ENCODE peak calls at places on chromosomes 13 and 19, in six cellular contexts. One of them, this sample, is unnamed. For H3K36me3, the result is how much of the 10 kb centered on the place peaks cover.

GRCh38 chr19:31578326-31578725 is 229.1 kb upstream of the TSHZ3 start:
- DNase-seq in PC-3: no peak
- DNase-seq in cardiac muscle cell: no peak
- DNase-seq in body of pancreas: no peak
- DNase-seq in colonic mucosa: no peak
- DNase-seq in tibial artery: no peak
- DNase-seq in this sample: peak

GRCh38 chr19:18006895-18007604 is 920 bp upstream of the ARRDC2 start:
- DNase-seq in body of pancreas: peak
- DNase-seq in colonic mucosa: peak
- DNase-seq in PC-3: peak
- DNase-seq in cardiac muscle cell: peak
- DNase-seq in tibial artery: peak
- DNase-seq in this sample: peak

GRCh38 chr13:48241651-48242050 is 8.6 kb downstream of the ITM2B start:
- DNase-seq in PC-3: no peak
- DNase-seq in colonic mucosa: no peak
- DNase-seq in cardiac muscle cell: no peak
- DNase-seq in body of pancreas: no peak
- DNase-seq in tibial artery: no peak
- DNase-seq in this sample: no peak

GRCh38 chr13:43132228-43132627 is 108.8 kb downstream of the DNAJC15 start:
- DNase-seq in body of pancreas: peak
- DNase-seq in tibial artery: no peak
- DNase-seq in cardiac muscle cell: peak
- DNase-seq in PC-3: peak
- DNase-seq in colonic mucosa: peak
- DNase-seq in this sample: no peak

GRCh38 chr13:83085186-83085900 is 796.9 kb downstream of the SLITRK1 start:
- DNase-seq in body of pancreas: no peak
- DNase-seq in cardiac muscle cell: peak
- DNase-seq in PC-3: peak
- DNase-seq in tibial artery: no peak
- DNase-seq in colonic mucosa: no peak
- DNase-seq in this sample: no peak

GRCh38 chr19:18894254-18895037 is 1.5 kb downstream of the CERS1 start:
- DNase-seq in cardiac muscle cell: peak
- DNase-seq in body of pancreas: no peak
- DNase-seq in PC-3: no peak
- DNase-seq in colonic mucosa: no peak
- DNase-seq in tibial artery: no peak
- DNase-seq in this sample: no peak

GRCh38 chr19:54481326-54481930 is 8.3 kb upstream of the CDC42EP5 start:
- DNase-seq in colonic mucosa: peak
- DNase-seq in PC-3: peak
- DNase-seq in tibial artery: no peak
- DNase-seq in cardiac muscle cell: peak
- DNase-seq in body of pancreas: peak
- DNase-seq in this sample: no peak

GRCh38 chr13:49995535-49996165 is 1.2 kb upstream of the TRIM13 start:
- DNase-seq in colonic mucosa: no peak
- DNase-seq in body of pancreas: no peak
- DNase-seq in cardiac muscle cell: peak
- DNase-seq in PC-3: no peak
- DNase-seq in tibial artery: no peak
- DNase-seq in this sample: no peak

GRCh38 chr19:58468216-58468839 is 1.4 kb downstream of the ZNF324 start:
- DNase-seq in tibial artery: no peak
- DNase-seq in body of pancreas: no peak
- DNase-seq in colonic mucosa: no peak
- DNase-seq in PC-3: peak
- DNase-seq in cardiac muscle cell: no peak
- DNase-seq in this sample: no peak

GRCh38 chr19:42313096-42313839 is at the start of gene TMEM145:
- DNase-seq in body of pancreas: peak
- DNase-seq in tibial artery: no peak
- DNase-seq in colonic mucosa: no peak
- DNase-seq in PC-3: no peak
- DNase-seq in cardiac muscle cell: peak
- DNase-seq in this sample: no peak

GRCh38 chr19:38211206-38211605 is 12.8 kb downstream of the DPF1 start:
- DNase-seq in colonic mucosa: no peak
- DNase-seq in PC-3: no peak
- DNase-seq in tibial artery: no peak
- DNase-seq in body of pancreas: no peak
- DNase-seq in cardiac muscle cell: no peak
- DNase-seq in this sample: no peak
- H3K4me3 ChIP-seq in colonic mucosa: no peak
- H3K4me3 ChIP-seq in PC-3: no peak
- H3K4me3 ChIP-seq in tibial artery: peak
- H3K4me3 ChIP-seq in body of pancreas: no peak
- H3K4me3 ChIP-seq in cardiac muscle cell: no peak
- H3K4me3 ChIP-seq in this sample: no peak

GRCh38 chr19:15114153-15114540 is 6.9 kb downstream of the SYDE1 start:
- DNase-seq in cardiac muscle cell: peak
- DNase-seq in body of pancreas: no peak
- DNase-seq in tibial artery: no peak
- DNase-seq in colonic mucosa: no peak
- DNase-seq in PC-3: no peak
- DNase-seq in this sample: no peak
- H3K36me3 ChIP-seq in cardiac muscle cell: half or more
- H3K36me3 ChIP-seq in body of pancreas: under half
- H3K36me3 ChIP-seq in tibial artery: half or more
- H3K36me3 ChIP-seq in colonic mucosa: under half
- H3K36me3 ChIP-seq in PC-3: under half
- H3K36me3 ChIP-seq in this sample: half or more

DNA sequence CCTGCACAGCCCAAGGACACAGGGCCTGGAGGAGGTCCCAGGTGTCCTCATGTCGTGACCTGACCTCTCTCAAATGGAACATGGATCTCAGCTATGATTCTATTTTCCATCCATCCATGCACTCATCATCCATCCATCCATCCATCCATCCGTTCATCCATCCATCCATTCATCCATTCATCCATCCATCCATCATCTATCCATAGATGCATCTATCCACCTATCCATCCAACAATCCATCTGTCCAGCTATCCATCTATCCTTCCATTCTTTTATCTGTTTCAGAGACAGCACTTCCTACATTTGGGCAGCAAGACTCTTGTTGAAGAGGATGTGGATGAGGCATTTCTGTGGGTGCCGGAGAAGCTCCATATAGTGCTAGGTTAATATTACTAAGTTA is 86.7 kb downstream of the SCGB2B2 start:
- DNase-seq in tibial artery: no peak
- DNase-seq in PC-3: no peak
- DNase-seq in colonic mucosa: no peak
- DNase-seq in cardiac muscle cell: no peak
- DNase-seq in body of pancreas: no peak
- DNase-seq in this sample: no peak
- TF ChIP-seq CTCF in tibial artery: no peak
- TF ChIP-seq CTCF in PC-3: no peak
- TF ChIP-seq CTCF in colonic mucosa: no peak
- TF ChIP-seq CTCF in cardiac muscle cell: no peak
- TF ChIP-seq CTCF in body of pancreas: no peak
- TF ChIP-seq CTCF in this sample: no peak

GRCh38 chr19:48271531-48272151 is 1.8 kb downstream of the ZNF114 start:
- DNase-seq in PC-3: peak
- DNase-seq in colonic mucosa: peak
- DNase-seq in body of pancreas: peak
- DNase-seq in tibial artery: peak
- DNase-seq in cardiac muscle cell: peak
- DNase-seq in this sample: no peak
- H3K4me3 ChIP-seq in PC-3: peak
- H3K4me3 ChIP-seq in colonic mucosa: peak
- H3K4me3 ChIP-seq in body of pancreas: peak
- H3K4me3 ChIP-seq in tibial artery: peak
- H3K4me3 ChIP-seq in cardiac muscle cell: peak
- H3K4me3 ChIP-seq in this sample: peak

DNA sequence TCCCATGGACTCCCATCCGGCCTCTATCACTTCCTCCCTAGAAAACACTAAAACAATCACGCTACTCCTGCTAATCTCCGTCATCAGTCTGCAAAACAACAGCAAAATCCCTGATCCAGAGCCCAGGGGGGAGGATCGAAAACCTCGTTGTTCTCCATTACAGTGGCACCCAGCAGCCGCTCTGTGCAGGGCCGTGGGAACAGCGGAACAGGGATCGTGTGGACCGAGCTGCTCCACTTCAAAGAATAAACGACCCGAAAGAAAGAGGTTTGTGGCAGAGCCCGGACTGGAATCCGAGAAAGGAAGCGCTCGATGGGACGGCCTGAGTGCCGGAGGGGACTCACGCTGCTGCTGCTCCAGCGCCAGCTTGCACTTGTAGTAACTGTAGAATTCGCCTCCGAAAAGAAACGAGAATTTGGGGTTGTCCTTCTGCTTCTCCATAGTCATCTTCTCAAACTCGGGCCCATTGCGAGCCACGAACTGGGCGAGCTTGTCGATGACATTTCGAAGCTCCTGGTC is 652 bp downstream of the CHERP start:
- DNase-seq in colonic mucosa: no peak
- DNase-seq in PC-3: no peak
- DNase-seq in body of pancreas: no peak
- DNase-seq in tibial artery: no peak
- DNase-seq in cardiac muscle cell: peak
- DNase-seq in this sample: no peak
- H3K36me3 ChIP-seq in colonic mucosa: under half
- H3K36me3 ChIP-seq in PC-3: under half
- H3K36me3 ChIP-seq in body of pancreas: under half
- H3K36me3 ChIP-seq in tibial artery: under half
- H3K36me3 ChIP-seq in cardiac muscle cell: under half
- H3K36me3 ChIP-seq in this sample: under half

GRCh38 chr19:2974342-2974932 is 2.9 kb upstream of the TLE6 start:
- DNase-seq in cardiac muscle cell: peak
- DNase-seq in tibial artery: peak
- DNase-seq in body of pancreas: no peak
- DNase-seq in PC-3: no peak
- DNase-seq in colonic mucosa: peak
- DNase-seq in this sample: peak

GRCh38 chr19:2977001-2977685 is at the start of gene TLE6:
- DNase-seq in tibial artery: peak
- DNase-seq in PC-3: peak
- DNase-seq in body of pancreas: peak
- DNase-seq in colonic mucosa: peak
- DNase-seq in cardiac muscle cell: peak
- DNase-seq in this sample: peak

GRCh38 chr19:2976609-2977000 is 759 bp upstream of the TLE6 start:
- DNase-seq in body of pancreas: no peak
- DNase-seq in colonic mucosa: no peak
- DNase-seq in cardiac muscle cell: no peak
- DNase-seq in PC-3: no peak
- DNase-seq in tibial artery: no peak
- DNase-seq in this sample: no peak

GRCh38 chr19:2978467-2978767 is 1.1 kb downstream of the TLE6 start:
- DNase-seq in colonic mucosa: no peak
- DNase-seq in tibial artery: no peak
- DNase-seq in PC-3: no peak
- DNase-seq in body of pancreas: peak
- DNase-seq in cardiac muscle cell: no peak
- DNase-seq in this sample: no peak

DNA sequence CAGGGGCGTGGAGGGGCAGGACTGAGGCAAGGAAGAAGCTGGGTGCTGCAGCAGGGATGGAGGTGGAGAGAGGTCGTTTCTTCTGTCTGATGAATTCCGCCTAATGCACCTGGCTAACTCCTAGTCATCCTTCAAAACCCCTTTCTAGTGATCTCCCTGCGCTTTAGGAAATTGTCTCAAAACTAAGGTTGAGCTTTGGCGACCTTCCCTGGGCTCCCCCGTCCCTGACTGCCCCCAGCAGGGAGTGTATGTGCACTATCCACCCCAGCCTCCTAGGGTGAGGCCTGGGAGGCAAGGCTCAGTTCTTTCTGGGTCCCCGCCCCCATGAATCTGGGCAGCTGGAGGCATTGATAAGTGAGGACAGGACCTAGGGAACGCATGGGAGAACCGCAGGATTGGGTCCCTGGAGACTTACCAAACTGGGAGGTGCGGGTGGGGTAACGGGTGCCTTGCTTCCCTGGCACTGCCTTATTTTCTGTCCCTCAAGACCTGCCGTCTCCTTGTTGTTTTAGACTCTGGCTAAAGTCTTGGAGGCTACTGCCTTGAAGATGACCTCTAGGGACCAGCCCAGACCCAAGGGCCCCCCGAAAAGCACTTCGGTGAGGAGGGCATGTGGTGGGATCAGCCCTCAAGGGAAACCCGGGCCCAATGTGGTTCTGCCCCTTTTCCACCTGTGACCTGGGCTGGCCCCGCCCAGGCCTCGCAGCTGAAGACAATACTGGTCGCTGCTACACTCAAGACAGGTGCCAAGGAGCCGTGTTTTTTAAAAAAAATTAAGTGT is 512 bp downstream of the TLE6 start:
- DNase-seq in cardiac muscle cell: no peak
- DNase-seq in body of pancreas: peak
- DNase-seq in colonic mucosa: peak
- DNase-seq in tibial artery: no peak
- DNase-seq in PC-3: no peak
- DNase-seq in this sample: no peak
- TF ChIP-seq CTCF in cardiac muscle cell: no peak
- TF ChIP-seq CTCF in body of pancreas: peak
- TF ChIP-seq CTCF in colonic mucosa: no peak
- TF ChIP-seq CTCF in tibial artery: no peak
- TF ChIP-seq CTCF in PC-3: no peak
- TF ChIP-seq CTCF in this sample: no peak

GRCh38 chr13:112218416-112218815 is 151.5 kb downstream of the SOX1 start:
- DNase-seq in colonic mucosa: no peak
- DNase-seq in tibial artery: no peak
- DNase-seq in PC-3: no peak
- DNase-seq in body of pancreas: no peak
- DNase-seq in cardiac muscle cell: no peak
- DNase-seq in this sample: no peak
- H3K4me3 ChIP-seq in colonic mucosa: no peak
- H3K4me3 ChIP-seq in tibial artery: no peak
- H3K4me3 ChIP-seq in PC-3: no peak
- H3K4me3 ChIP-seq in body of pancreas: no peak
- H3K4me3 ChIP-seq in cardiac muscle cell: no peak
- H3K4me3 ChIP-seq in this sample: no peak